ENCODE peak calls at places on chromosome 9, in six cellular contexts. A is neuronal stem cell, M is IMR-90, T is H9, N is H1, L is mesenchymal stem cell. Z is an unnamed sample. For H3K9me3, the result is how much of the 10 kb centered on the place peaks cover.

GRCh38 chr9:76911971-76912370 is 6.1 kb upstream of the PRUNE2 start:
- DNase-seq in A (no peak), T (no peak), L (no peak), N (no peak), M (no peak), Z (no peak)

GRCh38 chr9:13128266-13128825 is 151.1 kb downstream of the MPDZ start:
- DNase-seq in M (no peak), N (no peak), T (no peak), L (no peak), A (no peak), Z (no peak)

GRCh38 chr9:136552117-136552685 is 6.4 kb upstream of the NOTCH1 start:
- DNase-seq in A (no peak), N (no peak), M (peak), L (peak), T (no peak), Z (peak)

GRCh38 chr9:221989-222776 is 7.5 kb downstream of the DOCK8 start:
- DNase-seq in N (no peak), M (no peak), T (no peak), L (no peak), A (no peak), Z (no peak)

GRCh38 chr9:136423432-136424146 is 13.1 kb downstream of the PMPCA start:
- DNase-seq in T (no peak), N (no peak), L (no peak), M (no peak), A (no peak), Z (no peak)

GRCh38 chr9:136551401-136552116 is 5.7 kb upstream of the NOTCH1 start:
- DNase-seq in L (peak), A (no peak), N (no peak), M (peak), T (peak), Z (no peak)

GRCh38 chr9:98146101-98146991 is 27.3 kb upstream of the TRIM14 start:
- DNase-seq in N (no peak), T (no peak), A (no peak), M (peak), L (peak), Z (peak)

GRCh38 chr9:73839471-73839870 is 657.7 kb upstream of the RORB start:
- DNase-seq in M (no peak), N (no peak), T (no peak), L (no peak), A (no peak), Z (no peak)

GRCh38 chr9:135065804-135066203 is 21.7 kb upstream of the OLFM1 start:
- DNase-seq in M (no peak), L (no peak), A (no peak), N (no peak), T (peak), Z (no peak)

GRCh38 chr9:34507556-34507955 is 15.2 kb downstream of the ENHO start:
- DNase-seq in M (no peak), L (no peak), A (no peak), T (no peak), N (no peak), Z (no peak)

GRCh38 chr9:1910269-1910811 is 104.8 kb upstream of the SMARCA2 start:
- DNase-seq in M (no peak), T (no peak), A (no peak), N (no peak), L (no peak), Z (no peak)

GRCh38 chr9:13274901-13275641 is 4.4 kb downstream of the MPDZ start:
- DNase-seq in L (peak), N (no peak), M (peak), A (no peak), T (no peak), Z (peak)

DNA sequence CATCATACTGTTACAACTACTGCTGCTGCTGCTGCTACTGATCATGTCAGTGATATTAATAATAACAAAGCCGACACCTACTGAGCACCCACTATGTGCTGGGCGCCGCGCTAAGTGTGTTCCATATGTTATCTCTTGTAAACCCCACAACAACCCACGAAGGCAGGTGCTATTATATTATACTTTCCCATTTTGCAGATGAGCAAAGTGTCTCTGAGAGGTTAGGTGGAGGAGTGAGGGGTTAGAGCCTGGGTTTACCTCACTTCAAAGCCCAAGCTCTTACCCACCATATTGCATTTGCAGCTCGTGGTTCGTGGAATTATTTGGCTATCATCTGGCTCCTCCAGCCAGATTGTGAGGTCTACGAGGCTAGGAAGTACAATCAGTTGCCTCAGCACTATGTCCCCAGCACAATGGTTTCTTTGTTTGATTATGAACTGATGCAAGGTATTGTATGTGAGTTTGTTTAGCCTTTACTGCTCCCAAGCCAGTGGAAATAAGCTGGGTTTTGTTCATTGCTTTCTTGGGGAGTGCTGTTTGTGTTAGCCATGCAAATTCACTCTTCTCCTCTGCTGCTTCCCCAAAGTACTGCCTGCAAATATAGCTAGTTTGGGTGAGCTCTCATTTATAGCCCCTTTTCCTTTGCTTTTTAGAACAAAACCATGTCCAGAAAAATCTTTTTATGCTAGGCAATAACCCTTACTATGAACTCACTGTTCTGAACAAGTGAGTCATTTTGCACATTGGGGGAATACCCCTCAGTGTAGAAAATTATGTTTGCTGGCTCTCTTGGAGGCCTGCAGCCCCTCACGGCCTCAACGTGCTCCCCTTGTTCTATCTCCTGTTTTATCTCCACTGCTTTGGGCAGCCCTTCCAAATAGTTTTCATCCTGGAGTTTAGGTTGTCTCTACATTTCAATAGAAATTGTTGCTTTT is 47.9 kb downstream of the ALG2 start:
- DNase-seq in M (no peak), N (no peak), L (no peak), T (no peak), A (no peak), Z (no peak)
- H3K14ac ChIP-seq in M (no peak), N (no peak), L (no peak), T (no peak), A (no peak), Z (no peak)

DNA sequence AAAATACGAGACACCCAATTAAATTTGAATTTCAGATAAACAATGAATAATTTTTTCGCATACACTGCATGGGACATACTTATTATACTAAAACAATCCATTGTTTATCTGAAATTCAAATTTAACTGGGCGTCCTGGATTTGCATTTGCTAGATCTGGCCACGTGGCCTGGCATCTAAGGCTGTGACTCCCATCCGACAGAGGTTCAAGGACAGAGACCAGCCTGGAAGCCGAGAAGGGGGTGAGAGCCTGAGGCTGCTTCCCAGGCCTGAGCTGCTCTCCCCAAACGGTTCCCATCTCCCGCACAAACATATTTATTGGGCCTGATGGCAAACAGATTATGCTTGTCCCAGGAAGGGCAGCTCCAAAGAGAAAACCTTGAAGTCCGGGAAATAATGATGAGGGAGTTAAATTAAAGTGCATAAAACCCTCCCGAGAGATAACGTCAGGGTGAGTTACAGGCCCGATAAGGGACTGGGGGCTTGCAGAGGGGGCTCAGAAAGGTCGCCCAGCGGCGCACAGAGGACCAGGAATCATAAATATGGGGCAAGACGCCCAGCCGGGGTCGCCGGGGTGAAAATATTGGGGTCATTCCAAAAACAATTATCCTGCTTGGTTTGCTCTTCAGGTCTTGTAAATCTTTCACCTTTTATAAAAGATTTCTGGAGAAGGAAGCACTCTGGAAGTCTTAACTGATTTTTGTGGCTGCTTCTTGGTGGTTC is 163.7 kb downstream of the GAPVD1 start:
- DNase-seq in T (no peak), A (no peak), N (no peak), L (no peak), M (no peak), Z (no peak)
- H3K9me3 ChIP-seq in T (under half), A (under half), N (under half), L (under half), M (under half), Z (under half)

GRCh38 chr9:116861321-116861720 is 174.2 kb downstream of the TRIM32 start:
- DNase-seq in M (no peak), N (no peak), T (no peak), A (no peak), L (no peak), Z (no peak)
- H3K14ac ChIP-seq in M (no peak), N (no peak), T (no peak), A (no peak), L (no peak), Z (no peak)

GRCh38 chr9:96818535-96818934 is 35.8 kb downstream of the ZNF782 start:
- DNase-seq in N (no peak), L (peak), T (no peak), M (no peak), A (no peak), Z (no peak)

GRCh38 chr9:96817973-96818372 is 36.3 kb downstream of the ZNF782 start:
- DNase-seq in M (no peak), T (no peak), A (no peak), L (no peak), N (no peak), Z (no peak)

GRCh38 chr9:96813607-96814006 is 35.7 kb upstream of the ZNF510 start:
- DNase-seq in L (no peak), N (no peak), M (no peak), A (no peak), T (no peak), Z (no peak)
- H3K9me3 ChIP-seq in L (half or more), N (half or more), M (under half), A (under half), T (half or more), Z (under half)

GRCh38 chr9:101417389-101417788 is 18.2 kb downstream of the ALDOB start:
- DNase-seq in M (no peak), L (no peak), N (no peak), A (no peak), T (no peak), Z (no peak)

GRCh38 chr9:101417977-101418376 is 17.6 kb downstream of the ALDOB start:
- DNase-seq in N (no peak), A (no peak), M (no peak), T (no peak), L (no peak), Z (no peak)

GRCh38 chr9:101418518-101419111 is 17.0 kb downstream of the ALDOB start:
- DNase-seq in N (no peak), L (no peak), M (peak), T (no peak), A (no peak), Z (no peak)

GRCh38 chr9:101421653-101422065 is 13.9 kb downstream of the ALDOB start:
- DNase-seq in T (no peak), M (no peak), N (no peak), L (no peak), A (no peak), Z (no peak)

DNA sequence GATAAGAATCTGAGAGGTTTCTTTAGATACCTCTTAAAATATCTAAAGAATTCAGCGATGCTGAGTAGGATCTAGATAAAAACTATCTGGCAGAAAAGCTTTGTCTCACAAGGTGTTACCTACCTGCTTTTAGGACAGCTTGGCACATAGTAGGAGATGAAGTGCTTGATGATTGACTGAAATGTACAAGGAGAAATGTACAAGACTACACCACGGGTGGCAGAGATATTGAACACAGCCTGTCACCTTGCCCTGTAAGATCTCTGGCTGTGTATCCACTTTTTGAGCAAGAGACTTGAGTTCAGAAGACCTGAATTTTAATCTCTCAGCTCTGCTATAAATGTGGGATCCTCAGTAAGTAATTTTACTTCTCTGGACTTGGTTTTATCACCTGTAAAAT is 15.7 kb downstream of the ALDOB start:
- DNase-seq in N (no peak), T (no peak), M (no peak), L (no peak), A (no peak), Z (no peak)
- H3K14ac ChIP-seq in N (no peak), T (no peak), M (no peak), L (no peak), A (no peak), Z (no peak)

GRCh38 chr9:118595719-118596305 is 773.4 kb downstream of the BRINP1 start:
- DNase-seq in A (peak), N (peak), L (peak), M (no peak), T (peak), Z (peak)

GRCh38 chr9:118596374-118597015 is 772.7 kb downstream of the BRINP1 start:
- DNase-seq in N (no peak), M (no peak), L (no peak), T (no peak), A (no peak), Z (no peak)

GRCh38 chr9:118594428-118594827 is 774.8 kb downstream of the BRINP1 start:
- DNase-seq in T (no peak), N (no peak), L (no peak), A (peak), M (no peak), Z (no peak)
- H3K9me3 ChIP-seq in T (under half), N (under half), L (under half), A (under half), M (under half), Z (under half)

Z was measured in trophoblast cell.